ENCODE peak calls at places on chromosomes 4 and X, in nine cellular contexts. V, T, Y, O, E, L, A, U and B are unnamed samples.

GRCh38 chr4:113760094-113760851 is 1.3 kb downstream of the CAMK2D start:
- DNase-seq in U (no peak), O (peak; percentile 32), L (peak; percentile 40), V (no peak), T (no peak), Y (no peak), E (peak; percentile 62), A (peak; percentile 18), B (no peak)

GRCh38 chr4:185914583-185915199 is 102.7 kb upstream of the SORBS2 start:
- DNase-seq in L (no peak), T (no peak), O (no peak), Y (no peak), A (peak; percentile 83), E (no peak), U (no peak), V (no peak), B (no peak)

GRCh38 chr4:90602728-90603127 is 475.5 kb downstream of the CCSER1 start:
- DNase-seq in V (no peak), Y (no peak), A (no peak), O (no peak), E (no peak), L (no peak), U (no peak), T (no peak), B (no peak)

GRCh38 chrX:53085661-53086229 is 3.6 kb downstream of the TSPYL2 start:
- DNase-seq in V (no peak), A (no peak), Y (no peak), T (no peak), U (no peak), O (no peak), E (no peak), L (no peak), B (no peak)

GRCh38 chrX:137550561-137551305 is 15.2 kb upstream of the ZIC3 start:
- DNase-seq in V (peak; percentile 51), L (no peak), A (no peak), T (no peak), U (no peak), O (no peak), Y (no peak), E (no peak), B (no peak)

GRCh38 chr4:182749768-182750167 is 167.4 kb downstream of the DCTD start:
- DNase-seq in A (no peak), U (no peak), Y (no peak), T (no peak), V (no peak), E (no peak), L (no peak), O (no peak), B (peak; percentile 7)

GRCh38 chr4:162408309-162408708 is 244.5 kb upstream of the FSTL5 start:
- DNase-seq in O (no peak), V (no peak), T (no peak), L (no peak), U (no peak), A (no peak), Y (no peak), E (no peak), B (no peak)

GRCh38 chrX:72604705-72605104 is 32.1 kb upstream of the HDAC8 start:
- DNase-seq in V (no peak), Y (no peak), A (no peak), O (no peak), T (no peak), U (no peak), E (no peak), L (no peak), B (no peak)

GRCh38 chr4:109801895-109802319 is at the start of gene CFI:
- DNase-seq in V (no peak), T (no peak), L (no peak), U (no peak), A (peak; percentile 22), Y (no peak), E (peak; percentile 81), O (no peak), B (no peak)

GRCh38 chr4:71550220-71551190 is 211.7 kb downstream of the SLC4A4 start:
- DNase-seq in Y (no peak), E (no peak), V (no peak), T (no peak), O (no peak), L (no peak), U (no peak), A (peak; percentile 11), B (no peak)

GRCh38 chrX:93422693-93423092 is 250.7 kb downstream of the NAP1L3 start:
- DNase-seq in Y (peak; percentile 9), U (no peak), L (no peak), O (no peak), V (peak; percentile 54), E (peak; percentile 68), T (no peak), A (peak; percentile 19), B (no peak)

GRCh38 chrX:24169211-24169610 is 19.7 kb downstream of the ZFX start:
- DNase-seq in Y (no peak), A (no peak), E (no peak), V (no peak), U (no peak), T (no peak), L (no peak), O (no peak), B (no peak)

GRCh38 chr4:169133932-169134331 is 123.9 kb upstream of the CBR4 start:
- DNase-seq in O (no peak), V (no peak), L (no peak), A (no peak), U (no peak), Y (no peak), T (no peak), E (no peak), B (no peak)

GRCh38 chrX:23403849-23404248 is 69.2 kb downstream of the PTCHD1 start:
- DNase-seq in T (no peak), U (no peak), A (no peak), O (no peak), E (peak; percentile 10), Y (no peak), V (no peak), L (no peak), B (no peak)

GRCh38 chr4:131091896-131092295 is 1995.9 kb downstream of the C4orf33 start:
- DNase-seq in A (peak; percentile 15), E (peak; percentile 60), V (no peak), U (no peak), O (no peak), L (no peak), T (no peak), Y (no peak), B (no peak)

GRCh38 chrX:105190252-105190853 is 30.1 kb downstream of the TEX13A start:
- DNase-seq in T (no peak), L (no peak), A (peak; percentile 32), O (no peak), Y (peak; percentile 6), U (no peak), E (peak; percentile 57), V (no peak), B (peak; percentile 36)

GRCh38 chr4:173288296-173288695 is 45.9 kb downstream of the HMGB2 start:
- DNase-seq in E (peak; percentile 70), V (peak; percentile 65), T (no peak), A (peak; percentile 45), U (no peak), O (peak; percentile 57), L (peak; percentile 26), Y (peak; percentile 63), B (peak; percentile 15)

GRCh38 chrX:110180176-110180927 is 137.5 kb downstream of the AMMECR1 start:
- DNase-seq in E (peak; percentile 75), U (no peak), L (no peak), T (no peak), V (no peak), A (peak; percentile 78), Y (no peak), O (no peak), B (no peak)

GRCh38 chr4:57219389-57219890 is 109.3 kb upstream of the IGFBP7 start:
- DNase-seq in U (no peak), Y (no peak), T (no peak), A (no peak), O (no peak), E (no peak), V (no peak), L (no peak), B (no peak)

GRCh38 chr4:76442807-76443206 is 7.8 kb downstream of the SHROOM3 start:
- DNase-seq in E (no peak), A (no peak), O (no peak), Y (no peak), U (no peak), L (no peak), V (no peak), T (no peak), B (no peak)

GRCh38 chr4:80608285-80608980 is 272.9 kb downstream of the CFAP299 start:
- DNase-seq in E (no peak), V (no peak), T (no peak), Y (no peak), U (no peak), L (no peak), A (no peak), O (no peak), B (no peak)

GRCh38 chrX:70592091-70592490 is 147.5 kb downstream of the DLG3 start:
- DNase-seq in O (no peak), Y (no peak), A (peak; percentile 75), E (peak; percentile 87), U (peak; percentile 7), L (no peak), V (no peak), T (no peak), B (peak; percentile 2)